ENCODE peak calls at places on chromosomes 13 and 19, in four cellular contexts. One of them, this sample, is unnamed.

GRCh38 chr19:17754634-17755532 is 3.6 kb downstream of the FCHO1 start:
- DNase-seq in fibroblast of the aortic adventitia: no peak
- DNase-seq in brain microvascular endothelial cell: no peak
- DNase-seq in uterus: no peak
- DNase-seq in this sample: no peak

GRCh38 chr13:41981961-41982723 is 21.2 kb upstream of the VWA8 start:
- DNase-seq in fibroblast of the aortic adventitia: peak; percentile 17
- DNase-seq in uterus: no peak
- DNase-seq in brain microvascular endothelial cell: no peak
- DNase-seq in this sample: no peak

GRCh38 chr19:39409207-39409885 is 2.7 kb downstream of the ZFP36 start:
- DNase-seq in uterus: peak; percentile 95
- DNase-seq in brain microvascular endothelial cell: no peak
- DNase-seq in fibroblast of the aortic adventitia: no peak
- DNase-seq in this sample: no peak

GRCh38 chr19:41399525-41399924 is 1.9 kb downstream of the BCKDHA start:
- DNase-seq in brain microvascular endothelial cell: no peak
- DNase-seq in fibroblast of the aortic adventitia: no peak
- DNase-seq in uterus: no peak
- DNase-seq in this sample: no peak

GRCh38 chr13:27151798-27152599 is 19.6 kb downstream of the USP12 start:
- DNase-seq in fibroblast of the aortic adventitia: no peak
- DNase-seq in brain microvascular endothelial cell: peak; percentile 6
- DNase-seq in uterus: no peak
- DNase-seq in this sample: no peak

GRCh38 chr13:83780201-83780600 is 102.1 kb downstream of the SLITRK1 start:
- DNase-seq in fibroblast of the aortic adventitia: peak; percentile 30
- DNase-seq in brain microvascular endothelial cell: peak; percentile 47
- DNase-seq in uterus: no peak
- DNase-seq in this sample: peak; percentile 45

GRCh38 chr19:33868821-33869412 is 72.2 kb downstream of the KCTD15 start:
- DNase-seq in uterus: peak; percentile 24
- DNase-seq in fibroblast of the aortic adventitia: peak; percentile 33
- DNase-seq in brain microvascular endothelial cell: no peak
- DNase-seq in this sample: peak; percentile 51

GRCh38 chr19:13210941-13211340 is 60.7 kb downstream of the IER2 start:
- DNase-seq in uterus: no peak
- DNase-seq in brain microvascular endothelial cell: no peak
- DNase-seq in fibroblast of the aortic adventitia: no peak
- DNase-seq in this sample: no peak

GRCh38 chr19:2552859-2553258 is 76.9 kb downstream of the GADD45B start:
- DNase-seq in uterus: no peak
- DNase-seq in brain microvascular endothelial cell: no peak
- DNase-seq in fibroblast of the aortic adventitia: no peak
- DNase-seq in this sample: peak; percentile 27

GRCh38 chr19:9945319-9945966 is 9.1 kb upstream of the OLFM2 start:
- DNase-seq in brain microvascular endothelial cell: peak; percentile 98
- DNase-seq in uterus: peak; percentile 97
- DNase-seq in fibroblast of the aortic adventitia: peak; percentile 99
- DNase-seq in this sample: peak; percentile 99

GRCh38 chr19:9914315-9915207 is 21.8 kb downstream of the OLFM2 start:
- DNase-seq in fibroblast of the aortic adventitia: peak; percentile 58
- DNase-seq in brain microvascular endothelial cell: peak; percentile 72
- DNase-seq in uterus: peak; percentile 68
- DNase-seq in this sample: peak; percentile 83

GRCh38 chr19:45972081-45972943 is 1.4 kb downstream of the NOVA2 start:
- DNase-seq in brain microvascular endothelial cell: no peak
- DNase-seq in uterus: no peak
- DNase-seq in fibroblast of the aortic adventitia: no peak
- DNase-seq in this sample: no peak

GRCh38 chr13:71867101-71867814 is at the start of gene DACH1:
- DNase-seq in fibroblast of the aortic adventitia: peak; percentile 8
- DNase-seq in uterus: peak; percentile 62
- DNase-seq in brain microvascular endothelial cell: peak; percentile 58
- DNase-seq in this sample: peak; percentile 50

GRCh38 chr13:25657062-25657588 is 285.4 kb downstream of the ATP8A2 start:
- DNase-seq in uterus: no peak
- DNase-seq in fibroblast of the aortic adventitia: no peak
- DNase-seq in brain microvascular endothelial cell: no peak
- DNase-seq in this sample: no peak

GRCh38 chr19:38686530-38686888 is 39.1 kb downstream of the ACTN4 start:
- DNase-seq in brain microvascular endothelial cell: no peak
- DNase-seq in uterus: no peak
- DNase-seq in fibroblast of the aortic adventitia: no peak
- DNase-seq in this sample: no peak

GRCh38 chr19:28126499-28126898 is 1086.5 kb downstream of the UQCRFS1 start:
- DNase-seq in uterus: no peak
- DNase-seq in brain microvascular endothelial cell: no peak
- DNase-seq in fibroblast of the aortic adventitia: no peak
- DNase-seq in this sample: no peak

GRCh38 chr13:50359779-50360178 is 344.5 kb downstream of the KCNRG start:
- DNase-seq in brain microvascular endothelial cell: no peak
- DNase-seq in uterus: no peak
- DNase-seq in fibroblast of the aortic adventitia: no peak
- DNase-seq in this sample: no peak

GRCh38 chr19:52535831-52536800 is 8.6 kb downstream of the ZNF808 start:
- DNase-seq in brain microvascular endothelial cell: peak; percentile 66
- DNase-seq in uterus: peak; percentile 87
- DNase-seq in fibroblast of the aortic adventitia: peak; percentile 66
- DNase-seq in this sample: peak; percentile 84

GRCh38 chr13:30829145-30829544 is 76.9 kb upstream of the MEDAG start:
- DNase-seq in fibroblast of the aortic adventitia: peak; percentile 45
- DNase-seq in brain microvascular endothelial cell: peak; percentile 60
- DNase-seq in uterus: no peak
- DNase-seq in this sample: peak; percentile 49

GRCh38 chr13:73893833-73894232 is 240.4 kb downstream of the KLF12 start:
- DNase-seq in brain microvascular endothelial cell: no peak
- DNase-seq in fibroblast of the aortic adventitia: no peak
- DNase-seq in uterus: no peak
- DNase-seq in this sample: no peak

GRCh38 chr13:74205313-74205690 is 71.1 kb upstream of the KLF12 start:
- DNase-seq in fibroblast of the aortic adventitia: peak; percentile 7
- DNase-seq in brain microvascular endothelial cell: no peak
- DNase-seq in uterus: no peak
- DNase-seq in this sample: peak; percentile 36

GRCh38 chr13:112249644-112250610 is 126.2 kb upstream of the SPACA7 start:
- DNase-seq in uterus: no peak
- DNase-seq in fibroblast of the aortic adventitia: no peak
- DNase-seq in brain microvascular endothelial cell: no peak
- DNase-seq in this sample: no peak

DNA sequence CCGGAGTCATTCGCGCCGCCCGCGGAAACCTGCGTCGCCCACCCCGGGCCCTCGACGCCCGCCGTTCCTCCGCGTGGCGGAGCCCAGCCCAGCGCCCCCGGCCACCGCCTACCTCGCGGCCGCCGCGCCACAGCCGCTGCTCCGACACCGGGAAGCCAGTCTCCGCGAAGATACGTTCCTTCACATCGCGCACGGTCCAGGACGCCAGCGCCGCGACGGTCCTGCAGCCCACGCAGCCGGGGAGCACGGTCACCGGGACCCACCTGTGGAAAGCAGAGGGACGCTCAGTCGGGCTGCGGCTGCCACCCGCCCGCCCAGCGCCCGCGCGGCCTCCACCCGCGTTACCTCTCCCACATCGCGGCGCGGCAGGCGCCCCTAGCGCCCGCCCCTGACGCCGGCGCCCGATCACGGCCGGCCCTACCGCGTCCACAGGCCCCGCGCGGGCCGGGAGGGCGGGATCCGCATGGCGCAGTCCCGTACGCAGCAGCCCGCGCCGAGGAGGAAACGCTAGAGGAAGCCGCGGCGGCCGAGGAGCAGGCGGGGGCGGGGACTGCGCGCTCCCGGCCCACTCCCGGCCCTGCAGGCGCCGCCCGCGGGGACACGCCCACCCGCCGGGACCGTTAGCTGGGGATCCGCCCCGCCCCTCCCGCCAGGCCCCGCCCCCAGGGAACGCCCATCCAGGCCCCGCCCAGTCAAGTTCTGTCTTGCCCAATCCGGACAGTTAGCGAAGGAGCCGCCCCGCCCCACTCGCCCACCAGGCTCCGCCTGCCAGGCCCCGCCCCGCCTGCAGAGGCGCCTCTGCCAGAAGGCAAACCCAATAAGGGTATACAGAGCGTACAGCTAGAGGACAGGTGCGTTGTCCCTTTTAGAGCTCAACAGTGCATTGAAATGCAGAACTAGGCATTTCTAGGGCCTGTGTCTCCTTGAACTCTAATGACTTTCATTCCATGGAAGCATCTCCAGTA is 58.2 kb downstream of the SACS start:
- DNase-seq in brain microvascular endothelial cell: peak; percentile 94
- DNase-seq in fibroblast of the aortic adventitia: peak; percentile 92
- DNase-seq in uterus: peak; percentile 97
- DNase-seq in this sample: peak; percentile 95
- TF ChIP-seq CTCF in brain microvascular endothelial cell: no peak
- TF ChIP-seq CTCF in fibroblast of the aortic adventitia: no peak
- TF ChIP-seq CTCF in uterus: no peak
- TF ChIP-seq CTCF in this sample: no peak

GRCh38 chr13:98565726-98566577 is 11.0 kb downstream of the STK24 start:
- DNase-seq in fibroblast of the aortic adventitia: peak; percentile 43
- DNase-seq in brain microvascular endothelial cell: no peak
- DNase-seq in uterus: no peak
- DNase-seq in this sample: no peak

GRCh38 chr13:98563071-98563470 is 13.8 kb downstream of the STK24 start:
- DNase-seq in uterus: no peak
- DNase-seq in fibroblast of the aortic adventitia: no peak
- DNase-seq in brain microvascular endothelial cell: no peak
- DNase-seq in this sample: no peak

GRCh38 chr13:98567140-98567539 is 9.8 kb downstream of the STK24 start:
- DNase-seq in fibroblast of the aortic adventitia: no peak
- DNase-seq in uterus: no peak
- DNase-seq in brain microvascular endothelial cell: no peak
- DNase-seq in this sample: no peak

GRCh38 chr13:98564204-98564603 is 12.7 kb downstream of the STK24 start:
- DNase-seq in brain microvascular endothelial cell: no peak
- DNase-seq in uterus: no peak
- DNase-seq in fibroblast of the aortic adventitia: no peak
- DNase-seq in this sample: no peak
- TF ChIP-seq CTCF in brain microvascular endothelial cell: no peak
- TF ChIP-seq CTCF in uterus: no peak
- TF ChIP-seq CTCF in fibroblast of the aortic adventitia: no peak
- TF ChIP-seq CTCF in this sample: no peak

GRCh38 chr19:37227996-37228395 is 10.0 kb downstream of the ZNF383 start:
- DNase-seq in fibroblast of the aortic adventitia: no peak
- DNase-seq in uterus: no peak
- DNase-seq in brain microvascular endothelial cell: no peak
- DNase-seq in this sample: peak; percentile 11
- TF ChIP-seq CTCF in fibroblast of the aortic adventitia: peak; percentile 57
- TF ChIP-seq CTCF in uterus: no peak
- TF ChIP-seq CTCF in brain microvascular endothelial cell: peak; percentile 75
- TF ChIP-seq CTCF in this sample: peak; percentile 61

GRCh38 chr13:113491418-113491883 is 940 bp upstream of the DCUN1D2 start:
- DNase-seq in fibroblast of the aortic adventitia: peak; percentile 17
- DNase-seq in brain microvascular endothelial cell: no peak
- DNase-seq in uterus: peak; percentile 42
- DNase-seq in this sample: peak; percentile 36
- TF ChIP-seq CTCF in fibroblast of the aortic adventitia: no peak
- TF ChIP-seq CTCF in brain microvascular endothelial cell: no peak
- TF ChIP-seq CTCF in uterus: no peak
- TF ChIP-seq CTCF in this sample: no peak

GRCh38 chr13:76886292-76887061 is at the start of gene KCTD12:
- DNase-seq in brain microvascular endothelial cell: peak; percentile 69
- DNase-seq in fibroblast of the aortic adventitia: peak; percentile 84
- DNase-seq in uterus: peak; percentile 86
- DNase-seq in this sample: peak; percentile 94

GRCh38 chr13:76884571-76885202 is 1.5 kb downstream of the KCTD12 start:
- DNase-seq in fibroblast of the aortic adventitia: peak; percentile 67
- DNase-seq in brain microvascular endothelial cell: no peak
- DNase-seq in uterus: peak; percentile 17
- DNase-seq in this sample: peak; percentile 43

GRCh38 chr13:76886005-76886291 is 257 bp downstream of the KCTD12 start:
- DNase-seq in brain microvascular endothelial cell: no peak
- DNase-seq in fibroblast of the aortic adventitia: no peak
- DNase-seq in uterus: no peak
- DNase-seq in this sample: no peak

GRCh38 chr13:76884167-76884566 is 2.0 kb downstream of the KCTD12 start:
- DNase-seq in uterus: peak; percentile 38
- DNase-seq in fibroblast of the aortic adventitia: peak; percentile 75
- DNase-seq in brain microvascular endothelial cell: peak; percentile 29
- DNase-seq in this sample: peak; percentile 72

GRCh38 chr13:76885203-76886004 is 801 bp downstream of the KCTD12 start:
- DNase-seq in fibroblast of the aortic adventitia: peak; percentile 76
- DNase-seq in brain microvascular endothelial cell: peak; percentile 67
- DNase-seq in uterus: peak; percentile 74
- DNase-seq in this sample: peak; percentile 82
- TF ChIP-seq CTCF in fibroblast of the aortic adventitia: peak; percentile 50
- TF ChIP-seq CTCF in brain microvascular endothelial cell: peak; percentile 65
- TF ChIP-seq CTCF in uterus: peak; percentile 31
- TF ChIP-seq CTCF in this sample: peak; percentile 50

DNA sequence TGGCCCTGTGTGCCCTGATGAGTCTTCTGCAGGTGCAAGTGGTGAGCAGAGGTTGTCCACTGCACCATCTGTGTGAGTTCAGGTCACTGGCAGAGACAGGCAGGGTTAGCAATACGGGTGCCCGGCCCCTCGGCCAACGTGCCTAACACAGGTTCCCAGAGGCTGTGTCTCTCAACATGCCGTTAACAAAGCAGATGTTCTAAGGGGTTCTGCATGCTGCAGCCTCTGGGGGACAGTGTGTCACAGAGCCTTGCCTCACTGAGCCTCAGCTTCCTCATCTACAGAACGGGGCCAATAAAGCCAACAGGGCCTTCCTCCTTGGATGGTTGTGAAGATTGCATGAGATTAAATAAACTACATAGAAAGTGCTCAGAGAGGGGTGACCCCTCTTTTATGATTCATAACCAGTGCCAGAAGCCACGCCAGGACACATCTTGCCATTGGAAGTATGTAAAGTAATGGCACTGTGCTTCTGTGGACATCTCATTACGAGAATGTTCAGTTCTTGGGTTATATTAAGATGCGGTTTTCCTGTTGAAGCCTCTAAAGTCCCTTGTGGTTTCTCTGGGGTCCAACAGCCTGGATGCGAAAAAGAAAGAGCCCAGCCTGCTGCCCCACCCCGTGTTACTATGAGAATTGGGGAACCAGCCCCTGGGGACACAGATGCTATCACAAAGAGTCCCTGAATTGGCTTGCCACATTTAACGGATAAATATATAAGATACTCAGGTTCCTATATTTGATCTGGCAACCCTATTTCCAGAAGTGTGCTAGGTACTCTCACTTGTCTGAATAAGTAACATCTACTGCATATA is 11.2 kb upstream of the ARHGEF18 start:
- DNase-seq in fibroblast of the aortic adventitia: no peak
- DNase-seq in uterus: no peak
- DNase-seq in brain microvascular endothelial cell: no peak
- DNase-seq in this sample: no peak
- TF ChIP-seq CTCF in fibroblast of the aortic adventitia: no peak
- TF ChIP-seq CTCF in uterus: no peak
- TF ChIP-seq CTCF in brain microvascular endothelial cell: no peak
- TF ChIP-seq CTCF in this sample: no peak